ENCODE peak calls at places on chromosomes 1 and 21, in ten cellular contexts. E, D, N, S, Q, U, W, K, A and J are unnamed samples.

GRCh38 chr1:116763787-116764465 is 9.7 kb downstream of the CD2 start:
- DNase-seq in K (peak), W (no peak), Q (no peak), D (no peak), N (peak), S (peak), U (no peak), E (no peak), A (peak), J (no peak)

GRCh38 chr1:243294723-243295121 is 38.9 kb downstream of the SDCCAG8 start:
- DNase-seq in D (no peak), Q (peak), U (no peak), A (no peak), E (no peak), N (no peak), W (no peak), K (no peak), S (no peak), J (no peak)

GRCh38 chr1:7232936-7233540 is 447.8 kb downstream of the CAMTA1 start:
- DNase-seq in S (no peak), D (no peak), K (no peak), W (no peak), N (no peak), Q (no peak), E (no peak), A (no peak), U (no peak), J (no peak)

GRCh38 chr1:163231385-163231784 is 28.7 kb upstream of the RGS5 start:
- DNase-seq in N (no peak), A (no peak), K (no peak), Q (peak), U (no peak), E (no peak), D (no peak), S (no peak), W (no peak), J (no peak)

GRCh38 chr1:89831462-89832113 is 10.8 kb downstream of the LRRC8D start:
- DNase-seq in Q (no peak), U (no peak), D (no peak), W (no peak), E (no peak), N (no peak), S (no peak), K (no peak), A (no peak), J (no peak)

GRCh38 chr1:51926171-51926812 is 47.8 kb upstream of the NRDC start:
- DNase-seq in D (no peak), A (no peak), W (no peak), N (no peak), K (no peak), E (no peak), Q (peak), U (no peak), S (no peak), J (no peak)

GRCh38 chr1:204288061-204288588 is 71.6 kb downstream of the PLEKHA6 start:
- DNase-seq in W (no peak), E (peak), A (peak), K (peak), D (no peak), N (no peak), U (peak), Q (no peak), S (peak), J (peak)

GRCh38 chr1:93519196-93519825 is 71.4 kb downstream of the FNBP1L start:
- DNase-seq in N (no peak), D (no peak), Q (peak), S (no peak), W (no peak), E (no peak), U (no peak), A (no peak), K (no peak), J (no peak)

GRCh38 chr1:31372051-31372450 is 825 bp downstream of the FABP3 start:
- DNase-seq in K (no peak), S (peak), E (no peak), U (no peak), Q (no peak), N (no peak), A (no peak), D (no peak), W (no peak), J (no peak)

GRCh38 chr1:56758135-56758534 is 61.1 kb downstream of the FYB2 start:
- DNase-seq in A (peak), U (no peak), D (no peak), Q (no peak), K (no peak), W (no peak), E (no peak), N (no peak), S (peak), J (no peak)

GRCh38 chr21:27704567-27705166 is 737.8 kb upstream of the ADAMTS5 start:
- DNase-seq in Q (peak), K (no peak), U (no peak), D (no peak), A (no peak), S (no peak), W (no peak), E (no peak), N (no peak), J (no peak)

GRCh38 chr1:198417041-198417440 is 123.4 kb downstream of the ATP6V1G3 start:
- DNase-seq in S (no peak), E (no peak), N (no peak), K (no peak), Q (peak), W (no peak), U (no peak), D (no peak), A (no peak), J (no peak)

GRCh38 chr1:222787746-222788145 is 27.1 kb upstream of the DISP1 start:
- DNase-seq in E (no peak), U (no peak), K (no peak), W (no peak), S (no peak), A (no peak), N (no peak), Q (no peak), D (no peak), J (no peak)

GRCh38 chr1:199218533-199218932 is 579.7 kb downstream of the PTPRC start:
- DNase-seq in S (no peak), D (no peak), N (no peak), Q (no peak), W (no peak), E (no peak), K (no peak), A (no peak), U (no peak), J (no peak)

GRCh38 chr21:32917392-32918135 is 108.2 kb upstream of the OLIG2 start:
- DNase-seq in W (no peak), N (no peak), K (no peak), U (no peak), E (no peak), A (no peak), D (no peak), Q (peak), S (no peak), J (no peak)

GRCh38 chr1:153364766-153365678 is 7.4 kb downstream of the S100A9 start:
- DNase-seq in S (no peak), Q (no peak), W (no peak), U (no peak), E (no peak), K (no peak), A (no peak), D (no peak), N (no peak), J (no peak)

GRCh38 chr1:192488058-192488457 is 87.5 kb upstream of the RGS1 start:
- DNase-seq in E (no peak), D (no peak), K (no peak), A (no peak), Q (no peak), N (no peak), U (no peak), W (no peak), S (no peak), J (no peak)

GRCh38 chr1:220123889-220124288 is 30.0 kb downstream of the IARS2 start:
- DNase-seq in K (no peak), U (peak), E (no peak), N (no peak), W (no peak), S (no peak), A (no peak), Q (no peak), D (no peak), J (no peak)

GRCh38 chr1:45299981-45300668 is 26.6 kb upstream of the HPDL start:
- DNase-seq in S (peak), N (peak), K (peak), D (no peak), A (peak), Q (peak), U (peak), W (peak), E (peak), J (peak)

GRCh38 chr1:89405275-89405929 is 41.5 kb downstream of the GBP6 start:
- DNase-seq in K (no peak), Q (no peak), S (no peak), U (no peak), N (no peak), W (no peak), E (no peak), D (no peak), A (no peak), J (no peak)

GRCh38 chr1:159092398-159092760 is 15.8 kb upstream of the AIM2 start:
- DNase-seq in U (no peak), S (no peak), K (no peak), E (no peak), D (no peak), W (no peak), N (no peak), A (no peak), Q (no peak), J (no peak)

GRCh38 chr21:42887321-42887720 is 5.8 kb upstream of the NDUFV3 start:
- DNase-seq in D (no peak), Q (no peak), E (peak), K (peak), N (no peak), A (no peak), U (no peak), W (no peak), S (no peak), J (no peak)